ENCODE peak calls at places on chromosomes 3 and 15, in ten cellular contexts. I, B, R, F, K, S, H, U, W and D are unnamed samples.

GRCh38 chr15:101698314-101698713 is 26.0 kb downstream of the TARS3 start:
- DNase-seq in I (no peak), B (no peak), R (no peak), F (peak; percentile 38), K (no peak), S (no peak), H (no peak), U (no peak), W (peak; percentile 55), D (no peak)

GRCh38 chr15:69478259-69478687 is 25.7 kb downstream of the RPLP1 start:
- DNase-seq in I (peak; percentile 57), B (no peak), R (peak; percentile 37), F (peak; percentile 38), K (peak; percentile 34), S (peak; percentile 74), H (peak; percentile 78), U (peak; percentile 75), W (peak; percentile 50), D (peak; percentile 76)

GRCh38 chr15:51483520-51483919 is 139.1 kb downstream of the DMXL2 start:
- DNase-seq in I (no peak), B (no peak), R (no peak), F (no peak), K (no peak), S (no peak), H (no peak), U (no peak), W (no peak), D (no peak)

GRCh38 chr15:40439461-40440299 is 1.1 kb upstream of the BAHD1 start:
- DNase-seq in I (peak; percentile 20), B (no peak), R (no peak), F (peak; percentile 47), K (peak; percentile 42), S (peak; percentile 18), H (peak; percentile 80), U (peak; percentile 46), W (peak; percentile 52), D (peak; percentile 77)

GRCh38 chr3:31188112-31188511 is 293.7 kb upstream of the GADL1 start:
- DNase-seq in I (no peak), B (no peak), R (no peak), F (no peak), K (no peak), S (no peak), H (no peak), U (no peak), W (no peak), D (no peak)

GRCh38 chr3:32380097-32380496 is 11.6 kb upstream of the CMTM7 start:
- DNase-seq in I (no peak), B (no peak), R (no peak), F (no peak), K (no peak), S (no peak), H (no peak), U (no peak), W (no peak), D (no peak)

GRCh38 chr3:192331749-192332385 is 395.5 kb downstream of the FGF12 start:
- DNase-seq in I (no peak), B (no peak), R (no peak), F (no peak), K (no peak), S (no peak), H (no peak), U (no peak), W (no peak), D (no peak)

GRCh38 chr3:53236112-53236841 is 19.5 kb downstream of the TKT start:
- DNase-seq in I (no peak), B (peak; percentile 74), R (peak; percentile 34), F (peak; percentile 88), K (peak; percentile 70), S (peak; percentile 84), H (peak; percentile 85), U (peak; percentile 92), W (peak; percentile 82), D (peak; percentile 62)

GRCh38 chr3:37071921-37072320 is 78.6 kb downstream of the MLH1 start:
- DNase-seq in I (no peak), B (no peak), R (no peak), F (no peak), K (no peak), S (no peak), H (no peak), U (peak; percentile 38), W (no peak), D (no peak)

GRCh38 chr15:48355377-48355776 is 24.1 kb downstream of the DUT start:
- DNase-seq in I (no peak), B (peak; percentile 81), R (no peak), F (peak; percentile 95), K (no peak), S (peak; percentile 15), H (no peak), U (peak; percentile 71), W (peak; percentile 9), D (no peak)

GRCh38 chr3:184513276-184514150 is 48.1 kb upstream of the EPHB3 start:
- DNase-seq in I (peak; percentile 65), B (no peak), R (peak; percentile 69), F (peak; percentile 73), K (peak; percentile 82), S (peak; percentile 55), H (peak; percentile 90), U (peak; percentile 83), W (peak; percentile 78), D (peak; percentile 87)

GRCh38 chr3:184508938-184509337 is 52.6 kb upstream of the EPHB3 start:
- DNase-seq in I (no peak), B (no peak), R (no peak), F (no peak), K (no peak), S (no peak), H (no peak), U (no peak), W (no peak), D (no peak)

GRCh38 chr3:184511741-184512140 is 49.8 kb upstream of the EPHB3 start:
- DNase-seq in I (no peak), B (no peak), R (no peak), F (no peak), K (no peak), S (no peak), H (no peak), U (no peak), W (no peak), D (no peak)

GRCh38 chr3:184512621-184513020 is 49.0 kb upstream of the EPHB3 start:
- DNase-seq in I (no peak), B (no peak), R (no peak), F (no peak), K (no peak), S (no peak), H (no peak), U (no peak), W (no peak), D (no peak)

GRCh38 chr3:184514151-184514490 is 47.5 kb upstream of the EPHB3 start:
- DNase-seq in I (no peak), B (no peak), R (no peak), F (no peak), K (no peak), S (no peak), H (no peak), U (no peak), W (no peak), D (no peak)
- H3K4me3 ChIP-seq in I (no peak overlapping the region), B (no peak overlapping the region), R (peak overlapping the region; percentile 32), F (no peak overlapping the region), K (peak overlapping the region; percentile 62), S (no peak overlapping the region), H (peak overlapping the region; percentile 46), U (no peak overlapping the region), W (no peak overlapping the region), D (peak overlapping the region; percentile 50)

DNA sequence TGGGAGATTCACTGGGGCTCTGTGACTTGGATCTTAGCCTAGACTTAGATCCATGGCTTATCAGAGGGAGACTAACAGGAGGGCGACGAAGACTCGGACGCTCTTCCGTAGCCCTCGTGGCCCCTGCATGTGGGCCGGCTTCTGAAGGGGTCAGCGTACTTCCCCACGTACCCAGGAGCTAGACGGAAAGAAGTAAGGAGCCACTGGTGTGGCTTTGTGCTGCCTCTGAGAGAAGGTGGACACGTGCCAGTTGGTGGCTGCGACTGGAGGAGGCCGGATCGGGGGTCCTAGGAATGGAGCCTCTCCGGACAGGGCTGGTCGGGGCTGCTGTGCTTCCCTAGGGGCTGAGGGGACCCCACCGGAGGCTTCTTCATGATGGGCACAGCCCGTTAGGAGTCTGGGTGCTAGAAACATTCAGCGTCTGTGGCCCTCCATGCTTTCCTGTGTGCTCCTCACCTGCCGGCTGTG is 1.0 kb downstream of the NRROS start:
- DNase-seq in I (no peak), B (no peak), R (no peak), F (no peak), K (no peak), S (no peak), H (peak; percentile 63), U (no peak), W (no peak), D (no peak)
- H3K4me3 ChIP-seq in I (no peak overlapping the region), B (no peak overlapping the region), R (no peak overlapping the region), F (no peak overlapping the region), K (peak overlapping the region; percentile 73), S (no peak overlapping the region), H (peak overlapping the region; percentile 70), U (no peak overlapping the region), W (no peak overlapping the region), D (peak overlapping the region; percentile 31)

GRCh38 chr3:71112576-71112975 is 471.0 kb downstream of the FOXP1 start:
- DNase-seq in I (no peak), B (no peak), R (no peak), F (no peak), K (no peak), S (no peak), H (no peak), U (no peak), W (no peak), D (no peak)
- H3K4me3 ChIP-seq in I (no peak overlapping the region), B (no peak overlapping the region), R (no peak overlapping the region), F (no peak overlapping the region), K (no peak overlapping the region), S (no peak overlapping the region), H (no peak overlapping the region), U (no peak overlapping the region), W (no peak overlapping the region), D (no peak overlapping the region)

DNA sequence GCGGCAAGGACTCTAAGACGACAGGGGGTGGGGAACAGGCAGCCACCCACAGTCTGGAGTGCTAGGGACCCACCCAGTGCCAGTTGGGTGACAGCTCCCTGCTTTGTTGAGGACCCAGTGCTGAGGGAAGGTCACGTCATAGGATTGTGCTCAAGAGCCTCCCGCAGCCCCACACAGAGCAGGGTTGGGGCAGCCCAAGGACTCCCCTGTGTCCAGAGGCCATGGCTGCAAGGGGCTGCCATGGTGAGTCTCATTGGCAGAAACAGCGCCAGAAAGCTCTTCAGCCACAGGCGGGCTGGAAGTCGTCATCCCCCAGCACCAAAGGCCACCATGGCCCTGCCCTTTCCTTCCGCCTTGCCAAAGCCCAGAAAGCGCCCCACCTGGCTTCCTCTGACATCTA is 37.0 kb upstream of the PLXNA1 start:
- DNase-seq in I (no peak), B (no peak), R (no peak), F (no peak), K (no peak), S (no peak), H (no peak), U (no peak), W (no peak), D (no peak)
- H3K4me3 ChIP-seq in I (no peak overlapping the region), B (no peak overlapping the region), R (no peak overlapping the region), F (no peak overlapping the region), K (no peak overlapping the region), S (no peak overlapping the region), H (no peak overlapping the region), U (no peak overlapping the region), W (no peak overlapping the region), D (no peak overlapping the region)

GRCh38 chr3:147941984-147942383 is 532.8 kb downstream of the ZIC1 start:
- DNase-seq in I (no peak), B (no peak), R (no peak), F (no peak), K (no peak), S (no peak), H (no peak), U (no peak), W (no peak), D (no peak)
- H3K4me3 ChIP-seq in I (no peak overlapping the region), B (no peak overlapping the region), R (no peak overlapping the region), F (no peak overlapping the region), K (no peak overlapping the region), S (no peak overlapping the region), H (no peak overlapping the region), U (no peak overlapping the region), W (no peak overlapping the region), D (no peak overlapping the region)